ENCODE peak calls at places on chromosome 13, in five cellular contexts. U is CD8-positive, alpha-beta memory T cell; K is brain pericyte; L is MM.1S; F is amygdala. I is an unnamed sample.

GRCh38 chr13:27770809-27771208 is 21.5 kb upstream of the GSX1 start:
- DNase-seq in F (no peak), K (no peak), U (no peak), L (peak; percentile 52), I (peak; percentile 31)

GRCh38 chr13:100881291-100881864 is 206.8 kb upstream of the TMTC4 start:
- DNase-seq in K (no peak), F (no peak), L (no peak), U (no peak), I (no peak)

GRCh38 chr13:32804673-32805260 is 211.5 kb upstream of the KL start:
- DNase-seq in F (no peak), L (no peak), K (no peak), U (no peak), I (peak; percentile 44)

GRCh38 chr13:83546476-83546875 is 335.8 kb downstream of the SLITRK1 start:
- DNase-seq in U (no peak), K (no peak), F (no peak), L (no peak), I (no peak)

GRCh38 chr13:50561774-50562173 is 281.7 kb downstream of the DLEU7 start:
- DNase-seq in L (no peak), U (no peak), F (no peak), K (no peak), I (no peak)

GRCh38 chr13:51801631-51802099 is 2.3 kb downstream of the DHRS12 start:
- DNase-seq in K (no peak), L (no peak), U (no peak), F (peak; percentile 75), I (no peak)

GRCh38 chr13:29908411-29908810 is 58.0 kb upstream of the UBL3 start:
- DNase-seq in U (no peak), F (no peak), K (no peak), L (no peak), I (peak; percentile 80)

GRCh38 chr13:96899946-96900345 is 94.3 kb downstream of the OXGR1 start:
- DNase-seq in L (no peak), U (no peak), K (no peak), F (no peak), I (no peak)

GRCh38 chr13:46640843-46641242 is 87.9 kb downstream of the LRCH1 start:
- DNase-seq in U (no peak), K (no peak), F (no peak), L (no peak), I (peak; percentile 55)

GRCh38 chr13:45092668-45093067 is 27.6 kb upstream of the GTF2F2 start:
- DNase-seq in K (no peak), F (no peak), U (no peak), L (no peak), I (peak; percentile 79)

GRCh38 chr13:112838038-112838965 is 130.7 kb upstream of the MCF2L start:
- DNase-seq in U (no peak), K (no peak), F (no peak), L (no peak), I (no peak)

GRCh38 chr13:99527346-99527745 is 26.1 kb downstream of the TM9SF2 start:
- DNase-seq in K (no peak), F (no peak), U (no peak), L (no peak), I (no peak)

GRCh38 chr13:82661126-82661525 is 1221.1 kb downstream of the SLITRK1 start:
- DNase-seq in L (no peak), U (no peak), K (no peak), F (no peak), I (peak; percentile 5)

GRCh38 chr13:108961542-108962125 is 332.2 kb downstream of the MYO16 start:
- DNase-seq in U (no peak), L (peak; percentile 78), F (no peak), K (no peak), I (peak; percentile 56)

GRCh38 chr13:50712469-50712868 is 131.0 kb downstream of the DLEU7 start:
- DNase-seq in F (no peak), K (no peak), U (no peak), L (no peak), I (no peak)

GRCh38 chr13:77480071-77480470 is 55.4 kb upstream of the SCEL start:
- DNase-seq in K (no peak), U (no peak), L (no peak), F (no peak), I (no peak)

GRCh38 chr13:50451609-50452008 is 391.9 kb downstream of the DLEU7 start:
- DNase-seq in U (no peak), F (no peak), L (no peak), K (no peak), I (no peak)

GRCh38 chr13:27489456-27489855 is 39.1 kb upstream of the MTIF3 start:
- DNase-seq in F (no peak), U (no peak), L (no peak), K (no peak), I (no peak)